ENCODE peak calls at places on chromosome 7, in ten cellular contexts. J is left lung; S is fibroblast of lung; Q is heart left ventricle; W is naive thymus-derived CD4-positive, alpha-beta T cell; E is right cardiac atrium; R is PC-9; N is body of pancreas; U is GM23338; T is Peyer's patch. B is an unnamed sample. For H3K4me1, the result is how much of the 10 kb centered on the place peaks cover.

GRCh38 chr7:90401989-90402388 is 1.3 kb upstream of the CLDN12 start:
- DNase-seq in J (no peak), S (peak), Q (no peak), W (no peak), E (no peak), R (no peak), N (no peak), U (no peak), T (no peak), B (no peak)

GRCh38 chr7:22357311-22358175 is 589 bp upstream of the RAPGEF5 start:
- DNase-seq in J (no peak), S (peak), Q (no peak), W (no peak), E (peak), R (no peak), N (peak), U (peak), T (peak), B (no peak)

GRCh38 chr7:84182301-84182700 is 12.3 kb downstream of the SEMA3A start:
- DNase-seq in J (no peak), S (no peak), Q (no peak), W (no peak), E (no peak), R (no peak), N (no peak), U (no peak), T (no peak), B (no peak)

GRCh38 chr7:44884553-44885393 is 557 bp downstream of the PURB start:
- DNase-seq in J (peak), S (peak), Q (peak), W (peak), E (peak), R (peak), N (peak), U (peak), T (no peak), B (peak)

GRCh38 chr7:7972927-7973594 is 4.5 kb downstream of the GLCCI1 start:
- DNase-seq in J (no peak), S (no peak), Q (no peak), W (no peak), E (no peak), R (no peak), N (no peak), U (no peak), T (no peak), B (no peak)

GRCh38 chr7:68967598-68967997 is 630.7 kb upstream of the AUTS2 start:
- DNase-seq in J (no peak), S (no peak), Q (no peak), W (no peak), E (no peak), R (no peak), N (no peak), U (no peak), T (no peak), B (no peak)

GRCh38 chr7:42886129-42886528 is 25.7 kb downstream of the C7orf25 start:
- DNase-seq in J (no peak), S (peak), Q (no peak), W (no peak), E (no peak), R (no peak), N (no peak), U (peak), T (no peak), B (no peak)

GRCh38 chr7:76383089-76383944 is 24.5 kb upstream of the YWHAG start:
- DNase-seq in J (no peak), S (peak), Q (no peak), W (no peak), E (no peak), R (no peak), N (no peak), U (peak), T (no peak), B (no peak)

GRCh38 chr7:75944507-75944906 is 29.6 kb downstream of the POR start:
- DNase-seq in J (no peak), S (no peak), Q (no peak), W (no peak), E (no peak), R (no peak), N (no peak), U (no peak), T (no peak), B (no peak)

GRCh38 chr7:158266817-158267736 is 320.5 kb downstream of the PTPRN2 start:
- DNase-seq in J (peak), S (no peak), Q (no peak), W (no peak), E (peak), R (no peak), N (no peak), U (no peak), T (peak), B (peak)

GRCh38 chr7:6636741-6637543 is at the start of gene ZNF316:
- DNase-seq in J (peak), S (peak), Q (peak), W (peak), E (peak), R (peak), N (peak), U (no peak), T (peak), B (peak)

GRCh38 chr7:123024989-123025758 is 29.7 kb upstream of the TAS2R16 start:
- DNase-seq in J (no peak), S (peak), Q (no peak), W (no peak), E (no peak), R (peak), N (no peak), U (no peak), T (no peak), B (no peak)

GRCh38 chr7:30733216-30733615 is 18.7 kb upstream of the INMT start:
- DNase-seq in J (no peak), S (no peak), Q (no peak), W (no peak), E (no peak), R (no peak), N (no peak), U (no peak), T (no peak), B (no peak)

GRCh38 chr7:86932038-86932512 is 127.4 kb downstream of the ELAPOR2 start:
- DNase-seq in J (no peak), S (peak), Q (peak), W (no peak), E (no peak), R (no peak), N (no peak), U (peak), T (no peak), B (no peak)

GRCh38 chr7:106583133-106583532 is 77.8 kb downstream of the CCDC71L start:
- DNase-seq in J (no peak), S (peak), Q (no peak), W (no peak), E (no peak), R (no peak), N (no peak), U (no peak), T (no peak), B (no peak)

GRCh38 chr7:135748770-135749169 is at the start of gene FAM180A:
- DNase-seq in J (peak), S (peak), Q (peak), W (no peak), E (peak), R (no peak), N (no peak), U (no peak), T (no peak), B (peak)

GRCh38 chr7:117717341-117717740 is 155.9 kb downstream of the CTTNBP2 start:
- DNase-seq in J (no peak), S (no peak), Q (no peak), W (no peak), E (no peak), R (no peak), N (no peak), U (no peak), T (no peak), B (no peak)

GRCh38 chr7:97003262-97004236 is 1.8 kb upstream of the DLX6 start:
- DNase-seq in J (no peak), S (no peak), Q (no peak), W (no peak), E (peak), R (no peak), N (no peak), U (peak), T (no peak), B (no peak)

GRCh38 chr7:159000070-159000469 is 143.7 kb downstream of the DYNC2I1 start:
- DNase-seq in J (no peak), S (no peak), Q (no peak), W (no peak), E (no peak), R (no peak), N (no peak), U (no peak), T (no peak), B (no peak)

GRCh38 chr7:137501561-137501960 is 158.0 kb upstream of the PTN start:
- DNase-seq in J (no peak), S (no peak), Q (no peak), W (no peak), E (no peak), R (no peak), N (no peak), U (no peak), T (no peak), B (no peak)

GRCh38 chr7:65250697-65251395 is 122.8 kb upstream of the ZNF92 start:
- DNase-seq in J (no peak), S (no peak), Q (no peak), W (no peak), E (no peak), R (no peak), N (no peak), U (peak), T (no peak), B (no peak)

GRCh38 chr7:105600720-105601550 is 19.6 kb upstream of the EFCAB10 start:
- DNase-seq in J (peak), S (no peak), Q (no peak), W (no peak), E (no peak), R (peak), N (no peak), U (peak), T (no peak), B (no peak)

GRCh38 chr7:7321681-7322080 is 139.3 kb downstream of the C1GALT1 start:
- DNase-seq in J (no peak), S (peak), Q (no peak), W (no peak), E (no peak), R (peak), N (no peak), U (no peak), T (no peak), B (no peak)

GRCh38 chr7:149006345-149006725 is 22.0 kb downstream of the PDIA4 start:
- DNase-seq in J (no peak), S (no peak), Q (no peak), W (no peak), E (no peak), R (no peak), N (no peak), U (no peak), T (peak), B (no peak)

GRCh38 chr7:11690395-11690794 is 141.6 kb downstream of the THSD7A start:
- DNase-seq in J (no peak), S (no peak), Q (no peak), W (no peak), E (no peak), R (no peak), N (no peak), U (peak), T (no peak), B (no peak)

GRCh38 chr7:157279679-157279972 is 57.2 kb upstream of the DNAJB6 start:
- DNase-seq in J (no peak), S (no peak), Q (no peak), W (no peak), E (no peak), R (no peak), N (no peak), U (no peak), T (no peak), B (no peak)

GRCh38 chr7:130009848-130010688 is 41.1 kb downstream of the ZC3HC1 start:
- DNase-seq in J (no peak), S (peak), Q (peak), W (no peak), E (no peak), R (peak), N (peak), U (no peak), T (peak), B (peak)

GRCh38 chr7:43302211-43302711 is 189.8 kb downstream of the HECW1 start:
- DNase-seq in J (no peak), S (peak), Q (no peak), W (no peak), E (peak), R (peak), N (no peak), U (peak), T (no peak), B (peak)

GRCh38 chr7:114269714-114270113 is 144.9 kb upstream of the FOXP2 start:
- DNase-seq in J (no peak), S (no peak), Q (no peak), W (no peak), E (no peak), R (no peak), N (no peak), U (no peak), T (no peak), B (no peak)

GRCh38 chr7:116231543-116232401 is 21.4 kb downstream of the TES start:
- DNase-seq in J (no peak), S (peak), Q (no peak), W (no peak), E (no peak), R (no peak), N (no peak), U (no peak), T (no peak), B (no peak)

GRCh38 chr7:100951172-100951571 is 1.8 kb downstream of the MUC3A start:
- DNase-seq in J (no peak), S (no peak), Q (no peak), W (no peak), E (no peak), R (no peak), N (no peak), U (peak), T (peak), B (no peak)

GRCh38 chr7:24757799-24758275 is 573 bp upstream of the GSDME start:
- DNase-seq in J (peak), S (peak), Q (no peak), W (no peak), E (no peak), R (no peak), N (no peak), U (peak), T (no peak), B (no peak)

GRCh38 chr7:1235501-1236131 is 2.9 kb downstream of the UNCX start:
- DNase-seq in J (no peak), S (no peak), Q (no peak), W (no peak), E (no peak), R (no peak), N (no peak), U (peak), T (no peak), B (peak)

GRCh38 chr7:91644251-91644650 is 236.3 kb downstream of the MTERF1 start:
- DNase-seq in J (no peak), S (no peak), Q (no peak), W (no peak), E (no peak), R (no peak), N (no peak), U (no peak), T (no peak), B (no peak)

GRCh38 chr7:91645542-91645941 is 235.0 kb downstream of the MTERF1 start:
- DNase-seq in J (no peak), S (no peak), Q (no peak), W (no peak), E (no peak), R (no peak), N (no peak), U (no peak), T (no peak), B (no peak)
- H3K4me1 ChIP-seq in J (under half), S (under half), Q (under half), W (under half), E (under half), R (under half), N (under half), U (under half), T (under half), B (under half)

GRCh38 chr7:70044525-70044924 is 446.2 kb downstream of the AUTS2 start:
- DNase-seq in J (no peak), S (no peak), Q (no peak), W (no peak), E (no peak), R (no peak), N (no peak), U (no peak), T (no peak), B (no peak)
- H3K4me1 ChIP-seq in J (under half), S (under half), Q (under half), W (under half), E (under half), R (under half), N (under half), U (under half), T (under half), B (under half)

GRCh38 chr7:47477191-47478016 is 104.5 kb downstream of the TNS3 start:
- DNase-seq in J (no peak), S (no peak), Q (peak), W (no peak), E (no peak), R (no peak), N (no peak), U (no peak), T (no peak), B (no peak)

GRCh38 chr7:47474211-47474936 is 107.5 kb downstream of the TNS3 start:
- DNase-seq in J (no peak), S (peak), Q (no peak), W (no peak), E (no peak), R (no peak), N (no peak), U (no peak), T (no peak), B (no peak)

GRCh38 chr7:47475880-47476227 is 106.1 kb downstream of the TNS3 start:
- DNase-seq in J (peak), S (no peak), Q (peak), W (no peak), E (no peak), R (peak), N (no peak), U (no peak), T (no peak), B (no peak)

GRCh38 chr7:47473499-47474210 is 108.3 kb downstream of the TNS3 start:
- DNase-seq in J (peak), S (no peak), Q (peak), W (no peak), E (no peak), R (no peak), N (no peak), U (no peak), T (no peak), B (no peak)

GRCh38 chr7:47474937-47475879 is 106.7 kb downstream of the TNS3 start:
- DNase-seq in J (peak), S (peak), Q (peak), W (peak), E (peak), R (peak), N (peak), U (peak), T (peak), B (peak)
- H3K4me1 ChIP-seq in J (under half), S (under half), Q (under half), W (under half), E (under half), R (half or more), N (half or more), U (under half), T (under half), B (under half)

GRCh38 chr7:27616914-27617548 is 45.7 kb downstream of the HIBADH start:
- DNase-seq in J (no peak), S (no peak), Q (no peak), W (no peak), E (no peak), R (no peak), N (no peak), U (no peak), T (no peak), B (no peak)
- H3K4me1 ChIP-seq in J (under half), S (under half), Q (under half), W (under half), E (under half), R (under half), N (under half), U (under half), T (under half), B (under half)

GRCh38 chr7:139735912-139736595 is 41.7 kb downstream of the HIPK2 start:
- DNase-seq in J (no peak), S (no peak), Q (no peak), W (no peak), E (no peak), R (no peak), N (no peak), U (no peak), T (no peak), B (no peak)

GRCh38 chr7:139734395-139734794 is 43.4 kb downstream of the HIPK2 start:
- DNase-seq in J (no peak), S (peak), Q (peak), W (no peak), E (no peak), R (no peak), N (no peak), U (no peak), T (no peak), B (no peak)

GRCh38 chr7:139733751-139734150 is 44.0 kb downstream of the HIPK2 start:
- DNase-seq in J (no peak), S (no peak), Q (no peak), W (no peak), E (no peak), R (no peak), N (no peak), U (no peak), T (no peak), B (no peak)

GRCh38 chr7:139737221-139738100 is 40.3 kb downstream of the HIPK2 start:
- DNase-seq in J (no peak), S (no peak), Q (no peak), W (no peak), E (no peak), R (no peak), N (no peak), U (no peak), T (no peak), B (no peak)

GRCh38 chr7:139735466-139735865 is 42.3 kb downstream of the HIPK2 start:
- DNase-seq in J (no peak), S (no peak), Q (no peak), W (no peak), E (no peak), R (no peak), N (no peak), U (no peak), T (no peak), B (no peak)
- H3K4me1 ChIP-seq in J (under half), S (under half), Q (half or more), W (under half), E (half or more), R (under half), N (half or more), U (under half), T (under half), B (half or more)

GRCh38 chr7:9822458-9823290 is 1151.0 kb upstream of the PHF14 start:
- DNase-seq in J (no peak), S (no peak), Q (no peak), W (no peak), E (peak), R (no peak), N (no peak), U (no peak), T (no peak), B (no peak)
- H3K4me1 ChIP-seq in J (under half), S (under half), Q (under half), W (under half), E (under half), R (under half), N (under half), U (under half), T (under half), B (under half)

GRCh38 chr7:26562841-26563240 is 271.2 kb downstream of the SNX10 start:
- DNase-seq in J (no peak), S (no peak), Q (no peak), W (no peak), E (no peak), R (no peak), N (no peak), U (no peak), T (no peak), B (no peak)

GRCh38 chr7:26555971-26556830 is 264.5 kb downstream of the SNX10 start:
- DNase-seq in J (no peak), S (no peak), Q (no peak), W (no peak), E (peak), R (no peak), N (no peak), U (no peak), T (no peak), B (no peak)

GRCh38 chr7:26560857-26561256 is 269.2 kb downstream of the SNX10 start:
- DNase-seq in J (no peak), S (no peak), Q (no peak), W (no peak), E (no peak), R (no peak), N (no peak), U (no peak), T (no peak), B (no peak)
- H3K4me1 ChIP-seq in J (under half), S (under half), Q (under half), W (under half), E (under half), R (under half), N (under half), U (under half), T (under half), B (under half)

B was measured in psoas muscle.